ENCODE peak calls at places on chromosomes 2 and 18, in nine cellular contexts. One of them, this sample, is unnamed.
A peak's percentile ranks its signal among the peaks of the same experiment; 100 is the strongest.

GRCh38 chr2:171985076-171985475 is 14.7 kb upstream of the METAP1D start:
- DNase-seq in activated CD4-positive, alpha-beta T cell treated with anti-CD3 and anti-CD28 coated beads for 36 hours: no peak
- DNase-seq in T-helper 2 cell treated with Interferon-gamma antibody and Interleukin-4, amounts not matched to agents 5 μg/mL and 100 μg/mL, for 36 hours: no peak
- DNase-seq in HCEC 1CT: no peak
- DNase-seq in small intestine: no peak
- DNase-seq in endothelial cell: no peak
- DNase-seq in NCI-H2171 treated with DMSO at 0.1 percent for 48 hours: no peak
- DNase-seq in IMR-90: peak; percentile 2
- DNase-seq in Karpas-422: no peak
- DNase-seq in this sample: no peak

GRCh38 chr18:8084160-8084559 is 517.0 kb downstream of the PTPRM start:
- DNase-seq in IMR-90: peak; percentile 46
- DNase-seq in HCEC 1CT: peak; percentile 32
- DNase-seq in activated CD4-positive, alpha-beta T cell treated with anti-CD3 and anti-CD28 coated beads for 36 hours: peak; percentile 16
- DNase-seq in NCI-H2171 treated with DMSO at 0.1 percent for 48 hours: no peak
- DNase-seq in small intestine: peak; percentile 12
- DNase-seq in T-helper 2 cell treated with Interferon-gamma antibody and Interleukin-4, amounts not matched to agents 5 μg/mL and 100 μg/mL, for 36 hours: no peak
- DNase-seq in Karpas-422: peak; percentile 78
- DNase-seq in endothelial cell: peak; percentile 61
- DNase-seq in this sample: no peak

GRCh38 chr2:9796056-9796792 is 47.0 kb upstream of the TAF1B start:
- DNase-seq in T-helper 2 cell treated with Interferon-gamma antibody and Interleukin-4, amounts not matched to agents 5 μg/mL and 100 μg/mL, for 36 hours: no peak
- DNase-seq in NCI-H2171 treated with DMSO at 0.1 percent for 48 hours: no peak
- DNase-seq in Karpas-422: no peak
- DNase-seq in small intestine: no peak
- DNase-seq in activated CD4-positive, alpha-beta T cell treated with anti-CD3 and anti-CD28 coated beads for 36 hours: no peak
- DNase-seq in HCEC 1CT: no peak
- DNase-seq in endothelial cell: no peak
- DNase-seq in IMR-90: no peak
- DNase-seq in this sample: no peak

GRCh38 chr18:49023281-49023937 is 72.6 kb upstream of the SMAD7 start:
- DNase-seq in NCI-H2171 treated with DMSO at 0.1 percent for 48 hours: no peak
- DNase-seq in IMR-90: no peak
- DNase-seq in Karpas-422: no peak
- DNase-seq in small intestine: no peak
- DNase-seq in endothelial cell: no peak
- DNase-seq in HCEC 1CT: no peak
- DNase-seq in T-helper 2 cell treated with Interferon-gamma antibody and Interleukin-4, amounts not matched to agents 5 μg/mL and 100 μg/mL, for 36 hours: no peak
- DNase-seq in activated CD4-positive, alpha-beta T cell treated with anti-CD3 and anti-CD28 coated beads for 36 hours: no peak
- DNase-seq in this sample: no peak

GRCh38 chr2:158546412-158547144 is 89.8 kb downstream of the PKP4 start:
- DNase-seq in NCI-H2171 treated with DMSO at 0.1 percent for 48 hours: no peak
- DNase-seq in IMR-90: no peak
- DNase-seq in small intestine: no peak
- DNase-seq in Karpas-422: no peak
- DNase-seq in activated CD4-positive, alpha-beta T cell treated with anti-CD3 and anti-CD28 coated beads for 36 hours: no peak
- DNase-seq in endothelial cell: no peak
- DNase-seq in HCEC 1CT: no peak
- DNase-seq in T-helper 2 cell treated with Interferon-gamma antibody and Interleukin-4, amounts not matched to agents 5 μg/mL and 100 μg/mL, for 36 hours: no peak
- DNase-seq in this sample: no peak

GRCh38 chr2:206958236-206958635 is 18.9 kb downstream of the CPO start:
- DNase-seq in NCI-H2171 treated with DMSO at 0.1 percent for 48 hours: no peak
- DNase-seq in IMR-90: no peak
- DNase-seq in activated CD4-positive, alpha-beta T cell treated with anti-CD3 and anti-CD28 coated beads for 36 hours: no peak
- DNase-seq in small intestine: no peak
- DNase-seq in Karpas-422: no peak
- DNase-seq in HCEC 1CT: no peak
- DNase-seq in endothelial cell: no peak
- DNase-seq in T-helper 2 cell treated with Interferon-gamma antibody and Interleukin-4, amounts not matched to agents 5 μg/mL and 100 μg/mL, for 36 hours: no peak
- DNase-seq in this sample: no peak

GRCh38 chr18:31206787-31207381 is 44.2 kb upstream of the DSC1 start:
- DNase-seq in NCI-H2171 treated with DMSO at 0.1 percent for 48 hours: no peak
- DNase-seq in HCEC 1CT: no peak
- DNase-seq in small intestine: peak; percentile 99
- DNase-seq in IMR-90: peak; percentile 23
- DNase-seq in Karpas-422: peak; percentile 43
- DNase-seq in endothelial cell: no peak
- DNase-seq in activated CD4-positive, alpha-beta T cell treated with anti-CD3 and anti-CD28 coated beads for 36 hours: peak; percentile 6
- DNase-seq in T-helper 2 cell treated with Interferon-gamma antibody and Interleukin-4, amounts not matched to agents 5 μg/mL and 100 μg/mL, for 36 hours: no peak
- DNase-seq in this sample: no peak

GRCh38 chr2:119673796-119674195 is 5.2 kb upstream of the TMEM177 start:
- DNase-seq in small intestine: no peak
- DNase-seq in IMR-90: no peak
- DNase-seq in HCEC 1CT: no peak
- DNase-seq in activated CD4-positive, alpha-beta T cell treated with anti-CD3 and anti-CD28 coated beads for 36 hours: no peak
- DNase-seq in Karpas-422: no peak
- DNase-seq in NCI-H2171 treated with DMSO at 0.1 percent for 48 hours: no peak
- DNase-seq in endothelial cell: no peak
- DNase-seq in T-helper 2 cell treated with Interferon-gamma antibody and Interleukin-4, amounts not matched to agents 5 μg/mL and 100 μg/mL, for 36 hours: no peak
- DNase-seq in this sample: no peak

GRCh38 chr2:98487101-98487805 is 42.6 kb downstream of the INPP4A start:
- DNase-seq in small intestine: no peak
- DNase-seq in Karpas-422: no peak
- DNase-seq in T-helper 2 cell treated with Interferon-gamma antibody and Interleukin-4, amounts not matched to agents 5 μg/mL and 100 μg/mL, for 36 hours: no peak
- DNase-seq in IMR-90: no peak
- DNase-seq in NCI-H2171 treated with DMSO at 0.1 percent for 48 hours: no peak
- DNase-seq in activated CD4-positive, alpha-beta T cell treated with anti-CD3 and anti-CD28 coated beads for 36 hours: no peak
- DNase-seq in HCEC 1CT: no peak
- DNase-seq in endothelial cell: no peak
- DNase-seq in this sample: no peak

GRCh38 chr2:104321141-104321799 is 532.6 kb upstream of the POU3F3 start:
- DNase-seq in NCI-H2171 treated with DMSO at 0.1 percent for 48 hours: no peak
- DNase-seq in IMR-90: no peak
- DNase-seq in Karpas-422: no peak
- DNase-seq in activated CD4-positive, alpha-beta T cell treated with anti-CD3 and anti-CD28 coated beads for 36 hours: no peak
- DNase-seq in small intestine: no peak
- DNase-seq in HCEC 1CT: no peak
- DNase-seq in endothelial cell: no peak
- DNase-seq in T-helper 2 cell treated with Interferon-gamma antibody and Interleukin-4, amounts not matched to agents 5 μg/mL and 100 μg/mL, for 36 hours: no peak
- DNase-seq in this sample: no peak

GRCh38 chr2:64367868-64368267 is 86.1 kb upstream of the LGALSL start:
- DNase-seq in NCI-H2171 treated with DMSO at 0.1 percent for 48 hours: no peak
- DNase-seq in endothelial cell: no peak
- DNase-seq in activated CD4-positive, alpha-beta T cell treated with anti-CD3 and anti-CD28 coated beads for 36 hours: no peak
- DNase-seq in T-helper 2 cell treated with Interferon-gamma antibody and Interleukin-4, amounts not matched to agents 5 μg/mL and 100 μg/mL, for 36 hours: no peak
- DNase-seq in HCEC 1CT: no peak
- DNase-seq in IMR-90: no peak
- DNase-seq in Karpas-422: no peak
- DNase-seq in small intestine: no peak
- DNase-seq in this sample: no peak

GRCh38 chr2:212938144-212938793 is 213.1 kb downstream of the IKZF2 start:
- DNase-seq in activated CD4-positive, alpha-beta T cell treated with anti-CD3 and anti-CD28 coated beads for 36 hours: no peak
- DNase-seq in small intestine: no peak
- DNase-seq in T-helper 2 cell treated with Interferon-gamma antibody and Interleukin-4, amounts not matched to agents 5 μg/mL and 100 μg/mL, for 36 hours: no peak
- DNase-seq in IMR-90: no peak
- DNase-seq in HCEC 1CT: no peak
- DNase-seq in endothelial cell: no peak
- DNase-seq in Karpas-422: no peak
- DNase-seq in NCI-H2171 treated with DMSO at 0.1 percent for 48 hours: no peak
- DNase-seq in this sample: no peak

GRCh38 chr2:98444436-98445166 is at the start of gene INPP4A:
- DNase-seq in IMR-90: peak; percentile 42
- DNase-seq in HCEC 1CT: peak; percentile 57
- DNase-seq in endothelial cell: peak; percentile 89
- DNase-seq in small intestine: peak; percentile 71
- DNase-seq in activated CD4-positive, alpha-beta T cell treated with anti-CD3 and anti-CD28 coated beads for 36 hours: peak; percentile 87
- DNase-seq in Karpas-422: peak; percentile 85
- DNase-seq in NCI-H2171 treated with DMSO at 0.1 percent for 48 hours: peak; percentile 77
- DNase-seq in T-helper 2 cell treated with Interferon-gamma antibody and Interleukin-4, amounts not matched to agents 5 μg/mL and 100 μg/mL, for 36 hours: peak; percentile 76
- DNase-seq in this sample: peak; percentile 84

GRCh38 chr2:109304731-109305470 is 175.9 kb downstream of the SH3RF3 start:
- DNase-seq in Karpas-422: no peak
- DNase-seq in T-helper 2 cell treated with Interferon-gamma antibody and Interleukin-4, amounts not matched to agents 5 μg/mL and 100 μg/mL, for 36 hours: no peak
- DNase-seq in IMR-90: no peak
- DNase-seq in NCI-H2171 treated with DMSO at 0.1 percent for 48 hours: no peak
- DNase-seq in activated CD4-positive, alpha-beta T cell treated with anti-CD3 and anti-CD28 coated beads for 36 hours: no peak
- DNase-seq in endothelial cell: no peak
- DNase-seq in HCEC 1CT: no peak
- DNase-seq in small intestine: no peak
- DNase-seq in this sample: no peak

GRCh38 chr2:76984359-76984758 is 537.8 kb downstream of the LRRTM4 start:
- DNase-seq in activated CD4-positive, alpha-beta T cell treated with anti-CD3 and anti-CD28 coated beads for 36 hours: no peak
- DNase-seq in IMR-90: no peak
- DNase-seq in NCI-H2171 treated with DMSO at 0.1 percent for 48 hours: no peak
- DNase-seq in small intestine: no peak
- DNase-seq in endothelial cell: no peak
- DNase-seq in Karpas-422: peak; percentile 55
- DNase-seq in T-helper 2 cell treated with Interferon-gamma antibody and Interleukin-4, amounts not matched to agents 5 μg/mL and 100 μg/mL, for 36 hours: no peak
- DNase-seq in HCEC 1CT: no peak
- DNase-seq in this sample: no peak

GRCh38 chr18:11947214-11948119 is 33.8 kb upstream of the IMPA2 start:
- DNase-seq in T-helper 2 cell treated with Interferon-gamma antibody and Interleukin-4, amounts not matched to agents 5 μg/mL and 100 μg/mL, for 36 hours: peak; percentile 78
- DNase-seq in IMR-90: peak; percentile 97
- DNase-seq in NCI-H2171 treated with DMSO at 0.1 percent for 48 hours: no peak
- DNase-seq in small intestine: peak; percentile 97
- DNase-seq in endothelial cell: peak; percentile 55
- DNase-seq in Karpas-422: no peak
- DNase-seq in HCEC 1CT: peak; percentile 100
- DNase-seq in activated CD4-positive, alpha-beta T cell treated with anti-CD3 and anti-CD28 coated beads for 36 hours: peak; percentile 81
- DNase-seq in this sample: peak; percentile 76

GRCh38 chr2:10329880-10330699 is 27.4 kb downstream of the HPCAL1 start:
- DNase-seq in endothelial cell: no peak
- DNase-seq in small intestine: peak; percentile 92
- DNase-seq in IMR-90: peak; percentile 67
- DNase-seq in T-helper 2 cell treated with Interferon-gamma antibody and Interleukin-4, amounts not matched to agents 5 μg/mL and 100 μg/mL, for 36 hours: peak; percentile 11
- DNase-seq in HCEC 1CT: peak; percentile 59
- DNase-seq in activated CD4-positive, alpha-beta T cell treated with anti-CD3 and anti-CD28 coated beads for 36 hours: peak; percentile 34
- DNase-seq in NCI-H2171 treated with DMSO at 0.1 percent for 48 hours: no peak
- DNase-seq in Karpas-422: no peak
- DNase-seq in this sample: peak; percentile 38

GRCh38 chr18:46273861-46274260 is 169.7 kb downstream of the HAUS1 start:
- DNase-seq in T-helper 2 cell treated with Interferon-gamma antibody and Interleukin-4, amounts not matched to agents 5 μg/mL and 100 μg/mL, for 36 hours: no peak
- DNase-seq in NCI-H2171 treated with DMSO at 0.1 percent for 48 hours: no peak
- DNase-seq in Karpas-422: no peak
- DNase-seq in IMR-90: no peak
- DNase-seq in small intestine: no peak
- DNase-seq in HCEC 1CT: no peak
- DNase-seq in activated CD4-positive, alpha-beta T cell treated with anti-CD3 and anti-CD28 coated beads for 36 hours: no peak
- DNase-seq in endothelial cell: no peak
- DNase-seq in this sample: no peak

GRCh38 chr2:208906330-208906729 is 499.7 kb downstream of the PTH2R start:
- DNase-seq in Karpas-422: no peak
- DNase-seq in IMR-90: no peak
- DNase-seq in activated CD4-positive, alpha-beta T cell treated with anti-CD3 and anti-CD28 coated beads for 36 hours: no peak
- DNase-seq in small intestine: no peak
- DNase-seq in endothelial cell: no peak
- DNase-seq in HCEC 1CT: no peak
- DNase-seq in T-helper 2 cell treated with Interferon-gamma antibody and Interleukin-4, amounts not matched to agents 5 μg/mL and 100 μg/mL, for 36 hours: no peak
- DNase-seq in NCI-H2171 treated with DMSO at 0.1 percent for 48 hours: no peak
- DNase-seq in this sample: no peak

GRCh38 chr2:27130396-27130795 is 4.0 kb downstream of the PREB start:
- DNase-seq in HCEC 1CT: no peak
- DNase-seq in small intestine: no peak
- DNase-seq in IMR-90: no peak
- DNase-seq in Karpas-422: no peak
- DNase-seq in endothelial cell: no peak
- DNase-seq in NCI-H2171 treated with DMSO at 0.1 percent for 48 hours: no peak
- DNase-seq in activated CD4-positive, alpha-beta T cell treated with anti-CD3 and anti-CD28 coated beads for 36 hours: no peak
- DNase-seq in T-helper 2 cell treated with Interferon-gamma antibody and Interleukin-4, amounts not matched to agents 5 μg/mL and 100 μg/mL, for 36 hours: no peak
- DNase-seq in this sample: no peak

GRCh38 chr2:119523959-119524694 is at the start of gene SCTR:
- DNase-seq in Karpas-422: no peak
- DNase-seq in small intestine: peak; percentile 29
- DNase-seq in NCI-H2171 treated with DMSO at 0.1 percent for 48 hours: peak; percentile 39
- DNase-seq in HCEC 1CT: no peak
- DNase-seq in IMR-90: no peak
- DNase-seq in endothelial cell: peak; percentile 25
- DNase-seq in T-helper 2 cell treated with Interferon-gamma antibody and Interleukin-4, amounts not matched to agents 5 μg/mL and 100 μg/mL, for 36 hours: no peak
- DNase-seq in activated CD4-positive, alpha-beta T cell treated with anti-CD3 and anti-CD28 coated beads for 36 hours: peak; percentile 6
- DNase-seq in this sample: no peak

GRCh38 chr2:172710584-172711024 is 25.0 kb upstream of the RAPGEF4 start:
- DNase-seq in Karpas-422: peak; percentile 74
- DNase-seq in T-helper 2 cell treated with Interferon-gamma antibody and Interleukin-4, amounts not matched to agents 5 μg/mL and 100 μg/mL, for 36 hours: no peak
- DNase-seq in NCI-H2171 treated with DMSO at 0.1 percent for 48 hours: peak; percentile 71
- DNase-seq in activated CD4-positive, alpha-beta T cell treated with anti-CD3 and anti-CD28 coated beads for 36 hours: peak; percentile 62
- DNase-seq in IMR-90: peak; percentile 95
- DNase-seq in endothelial cell: peak; percentile 47
- DNase-seq in small intestine: peak; percentile 69
- DNase-seq in HCEC 1CT: peak; percentile 82
- DNase-seq in this sample: peak; percentile 44

GRCh38 chr2:157523270-157524059 is 79.6 kb upstream of the CYTIP start:
- DNase-seq in HCEC 1CT: no peak
- DNase-seq in Karpas-422: no peak
- DNase-seq in endothelial cell: no peak
- DNase-seq in T-helper 2 cell treated with Interferon-gamma antibody and Interleukin-4, amounts not matched to agents 5 μg/mL and 100 μg/mL, for 36 hours: no peak
- DNase-seq in IMR-90: no peak
- DNase-seq in NCI-H2171 treated with DMSO at 0.1 percent for 48 hours: no peak
- DNase-seq in activated CD4-positive, alpha-beta T cell treated with anti-CD3 and anti-CD28 coated beads for 36 hours: no peak
- DNase-seq in small intestine: no peak
- DNase-seq in this sample: no peak

GRCh38 chr2:124805060-124805459 is 780.0 kb downstream of the CNTNAP5 start:
- DNase-seq in endothelial cell: no peak
- DNase-seq in small intestine: no peak
- DNase-seq in HCEC 1CT: no peak
- DNase-seq in Karpas-422: no peak
- DNase-seq in T-helper 2 cell treated with Interferon-gamma antibody and Interleukin-4, amounts not matched to agents 5 μg/mL and 100 μg/mL, for 36 hours: no peak
- DNase-seq in activated CD4-positive, alpha-beta T cell treated with anti-CD3 and anti-CD28 coated beads for 36 hours: no peak
- DNase-seq in IMR-90: no peak
- DNase-seq in NCI-H2171 treated with DMSO at 0.1 percent for 48 hours: no peak
- DNase-seq in this sample: no peak

GRCh38 chr2:55966431-55967118 is 43.0 kb upstream of the EFEMP1 start:
- DNase-seq in endothelial cell: no peak
- DNase-seq in HCEC 1CT: no peak
- DNase-seq in Karpas-422: no peak
- DNase-seq in T-helper 2 cell treated with Interferon-gamma antibody and Interleukin-4, amounts not matched to agents 5 μg/mL and 100 μg/mL, for 36 hours: no peak
- DNase-seq in small intestine: no peak
- DNase-seq in IMR-90: peak; percentile 20
- DNase-seq in activated CD4-positive, alpha-beta T cell treated with anti-CD3 and anti-CD28 coated beads for 36 hours: no peak
- DNase-seq in NCI-H2171 treated with DMSO at 0.1 percent for 48 hours: no peak
- DNase-seq in this sample: no peak

GRCh38 chr2:165924950-165925349 is 28.6 kb downstream of the TTC21B start:
- DNase-seq in activated CD4-positive, alpha-beta T cell treated with anti-CD3 and anti-CD28 coated beads for 36 hours: no peak
- DNase-seq in small intestine: no peak
- DNase-seq in Karpas-422: no peak
- DNase-seq in IMR-90: no peak
- DNase-seq in HCEC 1CT: no peak
- DNase-seq in endothelial cell: no peak
- DNase-seq in NCI-H2171 treated with DMSO at 0.1 percent for 48 hours: no peak
- DNase-seq in T-helper 2 cell treated with Interferon-gamma antibody and Interleukin-4, amounts not matched to agents 5 μg/mL and 100 μg/mL, for 36 hours: no peak
- DNase-seq in this sample: no peak

GRCh38 chr2:70340921-70341765 is 39.3 kb upstream of the FAM136A start:
- DNase-seq in NCI-H2171 treated with DMSO at 0.1 percent for 48 hours: peak; percentile 66
- DNase-seq in HCEC 1CT: peak; percentile 34
- DNase-seq in Karpas-422: peak; percentile 79
- DNase-seq in T-helper 2 cell treated with Interferon-gamma antibody and Interleukin-4, amounts not matched to agents 5 μg/mL and 100 μg/mL, for 36 hours: peak; percentile 21
- DNase-seq in IMR-90: peak; percentile 26
- DNase-seq in endothelial cell: peak; percentile 51
- DNase-seq in small intestine: peak; percentile 79
- DNase-seq in activated CD4-positive, alpha-beta T cell treated with anti-CD3 and anti-CD28 coated beads for 36 hours: peak; percentile 49
- DNase-seq in this sample: peak; percentile 44

GRCh38 chr2:160227252-160227651 is 27.2 kb upstream of the ITGB6 start:
- DNase-seq in small intestine: peak; percentile 89
- DNase-seq in T-helper 2 cell treated with Interferon-gamma antibody and Interleukin-4, amounts not matched to agents 5 μg/mL and 100 μg/mL, for 36 hours: no peak
- DNase-seq in NCI-H2171 treated with DMSO at 0.1 percent for 48 hours: no peak
- DNase-seq in IMR-90: peak; percentile 75
- DNase-seq in HCEC 1CT: peak; percentile 83
- DNase-seq in endothelial cell: no peak
- DNase-seq in activated CD4-positive, alpha-beta T cell treated with anti-CD3 and anti-CD28 coated beads for 36 hours: peak; percentile 18
- DNase-seq in Karpas-422: no peak
- DNase-seq in this sample: no peak

GRCh38 chr2:121554998-121555397 is 24.3 kb downstream of the RNU4ATAC start:
- DNase-seq in Karpas-422: peak; percentile 58
- DNase-seq in activated CD4-positive, alpha-beta T cell treated with anti-CD3 and anti-CD28 coated beads for 36 hours: no peak
- DNase-seq in NCI-H2171 treated with DMSO at 0.1 percent for 48 hours: peak; percentile 38
- DNase-seq in IMR-90: no peak
- DNase-seq in endothelial cell: no peak
- DNase-seq in small intestine: no peak
- DNase-seq in T-helper 2 cell treated with Interferon-gamma antibody and Interleukin-4, amounts not matched to agents 5 μg/mL and 100 μg/mL, for 36 hours: no peak
- DNase-seq in HCEC 1CT: no peak
- DNase-seq in this sample: no peak

GRCh38 chr2:186544255-186544675 is 45.6 kb upstream of the ITGAV start:
- DNase-seq in small intestine: no peak
- DNase-seq in Karpas-422: no peak
- DNase-seq in NCI-H2171 treated with DMSO at 0.1 percent for 48 hours: no peak
- DNase-seq in activated CD4-positive, alpha-beta T cell treated with anti-CD3 and anti-CD28 coated beads for 36 hours: no peak
- DNase-seq in IMR-90: peak; percentile 93
- DNase-seq in endothelial cell: no peak
- DNase-seq in T-helper 2 cell treated with Interferon-gamma antibody and Interleukin-4, amounts not matched to agents 5 μg/mL and 100 μg/mL, for 36 hours: no peak
- DNase-seq in HCEC 1CT: peak; percentile 84
- DNase-seq in this sample: no peak

GRCh38 chr18:61898576-61899205 is 5.9 kb upstream of the RNF152 start:
- DNase-seq in activated CD4-positive, alpha-beta T cell treated with anti-CD3 and anti-CD28 coated beads for 36 hours: no peak
- DNase-seq in small intestine: peak; percentile 93
- DNase-seq in Karpas-422: no peak
- DNase-seq in endothelial cell: no peak
- DNase-seq in NCI-H2171 treated with DMSO at 0.1 percent for 48 hours: no peak
- DNase-seq in HCEC 1CT: no peak
- DNase-seq in T-helper 2 cell treated with Interferon-gamma antibody and Interleukin-4, amounts not matched to agents 5 μg/mL and 100 μg/mL, for 36 hours: no peak
- DNase-seq in IMR-90: no peak
- DNase-seq in this sample: no peak